ENCODE peak calls at places on chromosomes 2 and 18, in nine cellular contexts. C, D, L, Z, T, B, O, A and M are unnamed samples.

GRCh38 chr2:30655660-30656059 is 151.6 kb downstream of the CAPN13 start:
- DNase-seq in C (no peak), D (no peak), L (no peak), Z (no peak), T (no peak), B (peak; percentile 99), O (no peak), A (peak; percentile 79), M (peak; percentile 18)

GRCh38 chr2:10901160-10901559 is 10.6 kb upstream of the KCNF1 start:
- DNase-seq in C (no peak), D (no peak), L (no peak), Z (no peak), T (no peak), B (no peak), O (no peak), A (no peak), M (peak; percentile 64)

GRCh38 chr2:15628899-15629855 is 37.5 kb downstream of the DDX1 start:
- DNase-seq in C (no peak), D (no peak), L (no peak), Z (no peak), T (no peak), B (no peak), O (no peak), A (no peak), M (no peak)

GRCh38 chr2:191061381-191061982 is 47.5 kb upstream of the STAT1 start:
- DNase-seq in C (no peak), D (no peak), L (no peak), Z (peak; percentile 42), T (no peak), B (no peak), O (no peak), A (no peak), M (no peak)

GRCh38 chr18:14104906-14105748 is 27.1 kb downstream of the ZNF519 start:
- DNase-seq in C (no peak), D (no peak), L (no peak), Z (no peak), T (no peak), B (no peak), O (no peak), A (no peak), M (no peak)

GRCh38 chr18:9559253-9559652 is 55.1 kb downstream of the PPP4R1 start:
- DNase-seq in C (no peak), D (no peak), L (no peak), Z (no peak), T (no peak), B (no peak), O (no peak), A (no peak), M (no peak)

GRCh38 chr2:65294701-65295100 is 67.1 kb downstream of the ACTR2 start:
- DNase-seq in C (no peak), D (no peak), L (no peak), Z (no peak), T (no peak), B (no peak), O (no peak), A (no peak), M (no peak)

GRCh38 chr18:69402219-69402989 is 1.7 kb downstream of the DOK6 start:
- DNase-seq in C (no peak), D (no peak), L (no peak), Z (no peak), T (no peak), B (no peak), O (no peak), A (no peak), M (no peak)

GRCh38 chr2:105116348-105116747 is 78.5 kb downstream of the MRPS9 start:
- DNase-seq in C (no peak), D (no peak), L (no peak), Z (no peak), T (no peak), B (no peak), O (no peak), A (no peak), M (no peak)

GRCh38 chr2:217956895-217957457 is 45.8 kb downstream of the TNS1 start:
- DNase-seq in C (no peak), D (no peak), L (no peak), Z (no peak), T (no peak), B (no peak), O (no peak), A (no peak), M (no peak)

GRCh38 chr2:35526741-35527140 is 828.8 kb upstream of the CRIM1 start:
- DNase-seq in C (no peak), D (no peak), L (no peak), Z (no peak), T (no peak), B (peak; percentile 10), O (no peak), A (peak; percentile 5), M (no peak)

GRCh38 chr2:73175663-73176204 is 26.6 kb upstream of the NOTO start:
- DNase-seq in C (peak; percentile 43), D (peak; percentile 65), L (peak; percentile 53), Z (peak; percentile 71), T (peak; percentile 79), B (no peak), O (peak; percentile 64), A (peak; percentile 35), M (peak; percentile 45)

GRCh38 chr18:31192086-31192776 is 29.6 kb upstream of the DSC1 start:
- DNase-seq in C (no peak), D (no peak), L (no peak), Z (no peak), T (no peak), B (no peak), O (no peak), A (no peak), M (no peak)

GRCh38 chr2:27954771-27955384 is 64.3 kb downstream of the BABAM2 start:
- DNase-seq in C (peak; percentile 36), D (peak; percentile 31), L (no peak), Z (peak; percentile 3), T (no peak), B (peak; percentile 88), O (peak; percentile 85), A (peak; percentile 96), M (peak; percentile 99)

GRCh38 chr18:65544701-65545100 is 206.1 kb upstream of the CDH7 start:
- DNase-seq in C (no peak), D (no peak), L (no peak), Z (no peak), T (no peak), B (no peak), O (no peak), A (no peak), M (no peak)

GRCh38 chr2:74738586-74738985 is 84.5 kb downstream of the SEMA4F start:
- DNase-seq in C (no peak), D (no peak), L (no peak), Z (no peak), T (no peak), B (no peak), O (no peak), A (no peak), M (no peak)

GRCh38 chr2:7604456-7604855 is 687.2 kb downstream of the RNF144A start:
- DNase-seq in C (no peak), D (no peak), L (no peak), Z (no peak), T (no peak), B (peak; percentile 16), O (no peak), A (no peak), M (peak; percentile 5)

GRCh38 chr2:133341575-133341974 is 226.7 kb downstream of the NCKAP5 start:
- DNase-seq in C (no peak), D (no peak), L (no peak), Z (no peak), T (no peak), B (no peak), O (no peak), A (no peak), M (no peak)